ENCODE peak calls at places on chromosomes 6 and 20, in four cellular contexts. One of them, this sample, is unnamed. For H3K9me3, the result is how much of the 10 kb centered on the place peaks cover.

GRCh38 chr6:22807818-22808217 is 238.5 kb downstream of the HDGFL1 start:
- DNase-seq in hepatocyte: no peak
- DNase-seq in transverse colon: no peak
- DNase-seq in sigmoid colon: no peak
- DNase-seq in this sample: no peak

GRCh38 chr20:2867081-2867860 is 6.0 kb upstream of the PTPRA start:
- DNase-seq in hepatocyte: no peak
- DNase-seq in sigmoid colon: no peak
- DNase-seq in transverse colon: peak
- DNase-seq in this sample: no peak

GRCh38 chr6:17103715-17104114 is 1.9 kb downstream of the STMND1 start:
- DNase-seq in transverse colon: no peak
- DNase-seq in hepatocyte: no peak
- DNase-seq in sigmoid colon: no peak
- DNase-seq in this sample: no peak

GRCh38 chr20:53448426-53448825 is 145.2 kb downstream of the ZNF217 start:
- DNase-seq in sigmoid colon: no peak
- DNase-seq in hepatocyte: no peak
- DNase-seq in transverse colon: no peak
- DNase-seq in this sample: no peak

GRCh38 chr6:32937230-32937633 is 3.6 kb downstream of the HLA-DMB start:
- DNase-seq in sigmoid colon: peak
- DNase-seq in transverse colon: peak
- DNase-seq in hepatocyte: no peak
- DNase-seq in this sample: no peak

GRCh38 chr6:109081516-109081915 is 13.1 kb downstream of the SESN1 start:
- DNase-seq in hepatocyte: no peak
- DNase-seq in transverse colon: no peak
- DNase-seq in sigmoid colon: no peak
- DNase-seq in this sample: no peak

GRCh38 chr6:152189736-152190135 is 382.3 kb downstream of the ESR1 start:
- DNase-seq in sigmoid colon: no peak
- DNase-seq in transverse colon: no peak
- DNase-seq in hepatocyte: no peak
- DNase-seq in this sample: no peak

GRCh38 chr6:30722280-30723112 is 2.3 kb downstream of the TUBB start:
- DNase-seq in sigmoid colon: peak
- DNase-seq in hepatocyte: peak
- DNase-seq in transverse colon: peak
- DNase-seq in this sample: no peak

GRCh38 chr20:62028384-62028783 is 37.3 kb downstream of the TAF4 start:
- DNase-seq in hepatocyte: no peak
- DNase-seq in sigmoid colon: no peak
- DNase-seq in transverse colon: no peak
- DNase-seq in this sample: peak

GRCh38 chr6:89187504-89187903 is 29.7 kb downstream of the GABRR1 start:
- DNase-seq in transverse colon: no peak
- DNase-seq in hepatocyte: no peak
- DNase-seq in sigmoid colon: no peak
- DNase-seq in this sample: no peak

GRCh38 chr20:61874421-61875068 is 191.1 kb downstream of the TAF4 start:
- DNase-seq in sigmoid colon: no peak
- DNase-seq in transverse colon: no peak
- DNase-seq in hepatocyte: peak
- DNase-seq in this sample: no peak

GRCh38 chr6:551405-551804 is 105.5 kb downstream of the HUS1B start:
- DNase-seq in sigmoid colon: no peak
- DNase-seq in hepatocyte: peak
- DNase-seq in transverse colon: no peak
- DNase-seq in this sample: no peak

GRCh38 chr6:21953831-21954801 is 342.7 kb downstream of the PRL start:
- DNase-seq in transverse colon: peak
- DNase-seq in sigmoid colon: no peak
- DNase-seq in hepatocyte: peak
- DNase-seq in this sample: no peak

GRCh38 chr6:37547564-37548061 is 47.9 kb upstream of the CCDC167 start:
- DNase-seq in sigmoid colon: no peak
- DNase-seq in transverse colon: no peak
- DNase-seq in hepatocyte: peak
- DNase-seq in this sample: peak

GRCh38 chr6:91716361-91716760 is 1129.5 kb upstream of the MAP3K7 start:
- DNase-seq in transverse colon: no peak
- DNase-seq in hepatocyte: no peak
- DNase-seq in sigmoid colon: no peak
- DNase-seq in this sample: no peak

GRCh38 chr20:10453241-10453640 is 18.1 kb downstream of the SLX4IP start:
- DNase-seq in hepatocyte: no peak
- DNase-seq in sigmoid colon: no peak
- DNase-seq in transverse colon: peak
- DNase-seq in this sample: no peak

GRCh38 chr6:73666393-73666792 is 12.6 kb upstream of the SLC17A5 start:
- DNase-seq in transverse colon: no peak
- DNase-seq in sigmoid colon: no peak
- DNase-seq in hepatocyte: no peak
- DNase-seq in this sample: no peak

GRCh38 chr20:40942015-40942414 is 86.6 kb upstream of the TOP1 start:
- DNase-seq in hepatocyte: no peak
- DNase-seq in sigmoid colon: no peak
- DNase-seq in transverse colon: no peak
- DNase-seq in this sample: no peak

GRCh38 chr6:53984163-53984562 is 127.1 kb upstream of the MLIP start:
- DNase-seq in sigmoid colon: no peak
- DNase-seq in transverse colon: no peak
- DNase-seq in hepatocyte: no peak
- DNase-seq in this sample: peak

GRCh38 chr20:3710703-3711417 is 1.5 kb downstream of the SIGLEC1 start:
- DNase-seq in transverse colon: peak
- DNase-seq in hepatocyte: peak
- DNase-seq in sigmoid colon: peak
- DNase-seq in this sample: no peak

GRCh38 chr6:6688951-6689350 is 100.4 kb downstream of the LY86 start:
- DNase-seq in sigmoid colon: no peak
- DNase-seq in transverse colon: no peak
- DNase-seq in hepatocyte: no peak
- DNase-seq in this sample: no peak

GRCh38 chr20:14997791-14998190 is 660.4 kb upstream of the FLRT3 start:
- DNase-seq in transverse colon: no peak
- DNase-seq in sigmoid colon: no peak
- DNase-seq in hepatocyte: no peak
- DNase-seq in this sample: no peak

GRCh38 chr20:24379116-24379927 is 90.1 kb upstream of the SYNDIG1 start:
- DNase-seq in transverse colon: peak
- DNase-seq in sigmoid colon: peak
- DNase-seq in hepatocyte: no peak
- DNase-seq in this sample: no peak

GRCh38 chr20:31603822-31604566 is 1.1 kb upstream of the ID1 start:
- DNase-seq in sigmoid colon: peak
- DNase-seq in hepatocyte: peak
- DNase-seq in transverse colon: peak
- DNase-seq in this sample: peak

GRCh38 chr6:124772733-124773319 is 189.4 kb upstream of the RNF217 start:
- DNase-seq in hepatocyte: no peak
- DNase-seq in transverse colon: no peak
- DNase-seq in sigmoid colon: no peak
- DNase-seq in this sample: no peak

GRCh38 chr6:48404927-48405326 is 293.9 kb upstream of the PTCHD4 start:
- DNase-seq in sigmoid colon: no peak
- DNase-seq in hepatocyte: no peak
- DNase-seq in transverse colon: no peak
- DNase-seq in this sample: no peak

GRCh38 chr20:24684421-24684871 is 215.0 kb downstream of the SYNDIG1 start:
- DNase-seq in transverse colon: no peak
- DNase-seq in hepatocyte: no peak
- DNase-seq in sigmoid colon: peak
- DNase-seq in this sample: peak

GRCh38 chr6:159979136-159979874 is 10.4 kb downstream of the IGF2R start:
- DNase-seq in transverse colon: peak
- DNase-seq in sigmoid colon: no peak
- DNase-seq in hepatocyte: no peak
- DNase-seq in this sample: no peak

DNA sequence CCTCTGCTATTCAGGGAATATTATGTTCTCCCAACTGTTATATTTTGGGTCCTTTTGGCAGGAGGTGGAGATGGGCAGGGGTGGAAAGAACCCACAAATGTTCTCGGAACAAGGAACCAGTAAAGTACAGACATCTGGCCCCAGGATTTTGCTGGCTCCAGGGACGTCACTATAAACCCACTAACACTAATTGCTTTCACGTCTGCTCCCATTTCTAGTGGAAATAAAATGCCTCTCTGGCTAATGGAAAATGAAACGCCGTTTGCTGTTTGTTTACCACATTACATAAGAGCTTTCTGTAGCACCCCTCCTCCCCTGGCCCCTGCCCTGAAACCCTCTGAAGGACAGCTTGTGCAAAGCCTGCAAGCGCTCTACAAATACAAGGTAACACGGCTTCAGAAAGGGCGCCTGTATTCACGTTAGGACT is 77.7 kb upstream of the TBC1D7 start:
- DNase-seq in sigmoid colon: no peak
- DNase-seq in transverse colon: no peak
- DNase-seq in hepatocyte: no peak
- DNase-seq in this sample: no peak
- H3K4me3 ChIP-seq in sigmoid colon: no peak
- H3K4me3 ChIP-seq in transverse colon: no peak
- H3K4me3 ChIP-seq in hepatocyte: no peak
- H3K4me3 ChIP-seq in this sample: no peak

GRCh38 chr6:149094156-149094555 is 223.4 kb upstream of the TAB2 start:
- DNase-seq in hepatocyte: no peak
- DNase-seq in sigmoid colon: no peak
- DNase-seq in transverse colon: no peak
- DNase-seq in this sample: no peak

GRCh38 chr6:149097794-149098193 is 219.7 kb upstream of the TAB2 start:
- DNase-seq in hepatocyte: no peak
- DNase-seq in transverse colon: no peak
- DNase-seq in sigmoid colon: no peak
- DNase-seq in this sample: no peak

GRCh38 chr6:149093643-149094042 is 223.9 kb upstream of the TAB2 start:
- DNase-seq in transverse colon: no peak
- DNase-seq in hepatocyte: no peak
- DNase-seq in sigmoid colon: no peak
- DNase-seq in this sample: no peak

GRCh38 chr6:149095842-149096241 is 221.7 kb upstream of the TAB2 start:
- DNase-seq in transverse colon: no peak
- DNase-seq in sigmoid colon: no peak
- DNase-seq in hepatocyte: no peak
- DNase-seq in this sample: no peak

GRCh38 chr6:149094934-149095341 is 222.6 kb upstream of the TAB2 start:
- DNase-seq in transverse colon: no peak
- DNase-seq in hepatocyte: no peak
- DNase-seq in sigmoid colon: no peak
- DNase-seq in this sample: no peak
- H3K9me3 ChIP-seq in transverse colon: under half
- H3K9me3 ChIP-seq in hepatocyte: under half
- H3K9me3 ChIP-seq in sigmoid colon: under half
- H3K9me3 ChIP-seq in this sample: under half

DNA sequence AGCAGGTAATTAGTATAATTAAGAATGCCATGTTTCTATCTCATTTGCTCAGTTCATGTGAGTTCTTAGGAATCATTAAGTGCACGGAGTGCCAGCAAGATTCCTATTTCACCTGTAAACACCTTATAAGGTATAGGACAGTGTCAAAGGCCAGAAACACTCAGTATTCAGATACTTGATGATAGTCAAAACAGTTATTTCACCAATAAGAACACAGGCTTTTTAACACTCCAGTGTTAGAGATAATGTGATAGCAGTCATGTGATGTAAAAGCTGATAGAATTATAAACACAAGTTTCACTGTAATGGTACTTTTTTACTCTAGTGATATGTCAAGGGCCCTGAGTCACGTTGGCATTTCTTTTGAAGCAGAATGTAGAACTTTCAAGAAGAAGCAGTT is at the start of gene GPRC6A:
- DNase-seq in transverse colon: no peak
- DNase-seq in hepatocyte: no peak
- DNase-seq in sigmoid colon: no peak
- DNase-seq in this sample: no peak
- H3K4me3 ChIP-seq in transverse colon: no peak
- H3K4me3 ChIP-seq in hepatocyte: no peak
- H3K4me3 ChIP-seq in sigmoid colon: no peak
- H3K4me3 ChIP-seq in this sample: no peak

GRCh38 chr20:22585786-22586493 is 1.6 kb upstream of the FOXA2 start:
- DNase-seq in hepatocyte: no peak
- DNase-seq in sigmoid colon: no peak
- DNase-seq in transverse colon: no peak
- DNase-seq in this sample: no peak

GRCh38 chr20:22584922-22585785 is 782 bp upstream of the FOXA2 start:
- DNase-seq in sigmoid colon: no peak
- DNase-seq in hepatocyte: peak
- DNase-seq in transverse colon: peak
- DNase-seq in this sample: no peak

GRCh38 chr20:22583773-22584629 is at the start of gene FOXA2:
- DNase-seq in hepatocyte: peak
- DNase-seq in sigmoid colon: no peak
- DNase-seq in transverse colon: peak
- DNase-seq in this sample: no peak

GRCh38 chr20:22582960-22583772 is 1.2 kb downstream of the FOXA2 start:
- DNase-seq in sigmoid colon: no peak
- DNase-seq in transverse colon: peak
- DNase-seq in hepatocyte: peak
- DNase-seq in this sample: no peak

GRCh38 chr20:22584630-22584921 is 204 bp upstream of the FOXA2 start:
- DNase-seq in transverse colon: peak
- DNase-seq in sigmoid colon: no peak
- DNase-seq in hepatocyte: peak
- DNase-seq in this sample: no peak
- H3K9me3 ChIP-seq in transverse colon: under half
- H3K9me3 ChIP-seq in sigmoid colon: under half
- H3K9me3 ChIP-seq in hepatocyte: under half
- H3K9me3 ChIP-seq in this sample: under half